ENCODE peak calls at places on chromosome 16, in four cellular contexts. One of them, this sample, is unnamed.

GRCh38 chr16:9102943-9103342 is 11.5 kb downstream of the HAPSTR1 start:
- DNase-seq in HFF-Myc: no peak
- DNase-seq in HFFc6: no peak
- DNase-seq in stimulated activated CD8-positive, alpha-beta memory T cell treated with anti-CD3 and anti-CD28 coated beads, Interleukin-4, amount 100 ng/mL, for 24 hours: no peak
- DNase-seq in this sample: no peak

GRCh38 chr16:73171901-73172619 is 124.1 kb upstream of the ZFHX3 start:
- DNase-seq in HFFc6: no peak
- DNase-seq in HFF-Myc: no peak
- DNase-seq in stimulated activated CD8-positive, alpha-beta memory T cell treated with anti-CD3 and anti-CD28 coated beads, Interleukin-4, amount 100 ng/mL, for 24 hours: no peak
- DNase-seq in this sample: no peak

GRCh38 chr16:49492090-49492801 is 118.6 kb downstream of the C16orf78 start:
- DNase-seq in HFFc6: no peak
- DNase-seq in HFF-Myc: no peak
- DNase-seq in stimulated activated CD8-positive, alpha-beta memory T cell treated with anti-CD3 and anti-CD28 coated beads, Interleukin-4, amount 100 ng/mL, for 24 hours: peak
- DNase-seq in this sample: no peak

GRCh38 chr16:89100601-89101302 is 7.1 kb downstream of the ACSF3 start:
- DNase-seq in stimulated activated CD8-positive, alpha-beta memory T cell treated with anti-CD3 and anti-CD28 coated beads, Interleukin-4, amount 100 ng/mL, for 24 hours: no peak
- DNase-seq in HFF-Myc: no peak
- DNase-seq in HFFc6: no peak
- DNase-seq in this sample: no peak

GRCh38 chr16:29820730-29821662 is 734 bp downstream of the MVP start:
- DNase-seq in HFFc6: no peak
- DNase-seq in HFF-Myc: no peak
- DNase-seq in stimulated activated CD8-positive, alpha-beta memory T cell treated with anti-CD3 and anti-CD28 coated beads, Interleukin-4, amount 100 ng/mL, for 24 hours: no peak
- DNase-seq in this sample: no peak

GRCh38 chr16:89828199-89828869 is at the start of gene SPIRE2:
- DNase-seq in HFFc6: peak
- DNase-seq in HFF-Myc: no peak
- DNase-seq in stimulated activated CD8-positive, alpha-beta memory T cell treated with anti-CD3 and anti-CD28 coated beads, Interleukin-4, amount 100 ng/mL, for 24 hours: peak
- DNase-seq in this sample: peak

GRCh38 chr16:82509636-82510035 is 117.1 kb upstream of the CDH13 start:
- DNase-seq in stimulated activated CD8-positive, alpha-beta memory T cell treated with anti-CD3 and anti-CD28 coated beads, Interleukin-4, amount 100 ng/mL, for 24 hours: no peak
- DNase-seq in HFFc6: no peak
- DNase-seq in HFF-Myc: no peak
- DNase-seq in this sample: peak

GRCh38 chr16:89023151-89023551 is 46.1 kb upstream of the CBFA2T3 start:
- DNase-seq in stimulated activated CD8-positive, alpha-beta memory T cell treated with anti-CD3 and anti-CD28 coated beads, Interleukin-4, amount 100 ng/mL, for 24 hours: no peak
- DNase-seq in HFFc6: no peak
- DNase-seq in HFF-Myc: no peak
- DNase-seq in this sample: no peak

GRCh38 chr16:85086347-85087291 is 25.7 kb downstream of the CIBAR2 start:
- DNase-seq in HFFc6: peak
- DNase-seq in stimulated activated CD8-positive, alpha-beta memory T cell treated with anti-CD3 and anti-CD28 coated beads, Interleukin-4, amount 100 ng/mL, for 24 hours: peak
- DNase-seq in HFF-Myc: no peak
- DNase-seq in this sample: peak

GRCh38 chr16:74773431-74774222 is 993 bp downstream of the FA2H start:
- DNase-seq in HFFc6: no peak
- DNase-seq in HFF-Myc: no peak
- DNase-seq in stimulated activated CD8-positive, alpha-beta memory T cell treated with anti-CD3 and anti-CD28 coated beads, Interleukin-4, amount 100 ng/mL, for 24 hours: no peak
- DNase-seq in this sample: no peak

GRCh38 chr16:12186774-12187335 is 210.3 kb downstream of the SNX29 start:
- DNase-seq in HFF-Myc: no peak
- DNase-seq in stimulated activated CD8-positive, alpha-beta memory T cell treated with anti-CD3 and anti-CD28 coated beads, Interleukin-4, amount 100 ng/mL, for 24 hours: no peak
- DNase-seq in HFFc6: no peak
- DNase-seq in this sample: no peak

GRCh38 chr16:1979271-1980025 is 1.8 kb downstream of the NOXO1 start:
- DNase-seq in HFFc6: no peak
- DNase-seq in HFF-Myc: no peak
- DNase-seq in stimulated activated CD8-positive, alpha-beta memory T cell treated with anti-CD3 and anti-CD28 coated beads, Interleukin-4, amount 100 ng/mL, for 24 hours: no peak
- DNase-seq in this sample: no peak

GRCh38 chr16:69105501-69106361 is at the start of gene HAS3:
- DNase-seq in HFFc6: peak
- DNase-seq in stimulated activated CD8-positive, alpha-beta memory T cell treated with anti-CD3 and anti-CD28 coated beads, Interleukin-4, amount 100 ng/mL, for 24 hours: no peak
- DNase-seq in HFF-Myc: no peak
- DNase-seq in this sample: peak

GRCh38 chr16:4062212-4062802 is 53.9 kb downstream of the ADCY9 start:
- DNase-seq in HFF-Myc: no peak
- DNase-seq in HFFc6: no peak
- DNase-seq in stimulated activated CD8-positive, alpha-beta memory T cell treated with anti-CD3 and anti-CD28 coated beads, Interleukin-4, amount 100 ng/mL, for 24 hours: no peak
- DNase-seq in this sample: no peak

GRCh38 chr16:48462146-48462740 is 77.0 kb upstream of the SIAH1 start:
- DNase-seq in stimulated activated CD8-positive, alpha-beta memory T cell treated with anti-CD3 and anti-CD28 coated beads, Interleukin-4, amount 100 ng/mL, for 24 hours: no peak
- DNase-seq in HFFc6: no peak
- DNase-seq in HFF-Myc: no peak
- DNase-seq in this sample: peak

GRCh38 chr16:87806608-87807546 is 41.1 kb upstream of the KLHDC4 start:
- DNase-seq in stimulated activated CD8-positive, alpha-beta memory T cell treated with anti-CD3 and anti-CD28 coated beads, Interleukin-4, amount 100 ng/mL, for 24 hours: no peak
- DNase-seq in HFFc6: peak
- DNase-seq in HFF-Myc: peak
- DNase-seq in this sample: peak